ENCODE peak calls at places on chromosomes 6 and 20, in four cellular contexts. One of them, this sample, is unnamed.

GRCh38 chr6:154404791-154405400 is 48.3 kb upstream of the IPCEF1 start:
- DNase-seq in K562: no peak
- DNase-seq in transverse colon: no peak
- DNase-seq in GM12891: no peak
- DNase-seq in this sample: no peak

GRCh38 chr6:166486536-166486880 is 100.0 kb downstream of the RAMACL start:
- DNase-seq in transverse colon: no peak
- DNase-seq in GM12891: no peak
- DNase-seq in K562: no peak
- DNase-seq in this sample: no peak

GRCh38 chr6:112912351-112913101 is 565.4 kb downstream of the RFPL4B start:
- DNase-seq in K562: no peak
- DNase-seq in GM12891: no peak
- DNase-seq in transverse colon: no peak
- DNase-seq in this sample: no peak

GRCh38 chr6:111609827-111610526 is 4.3 kb upstream of the TRAF3IP2 start:
- DNase-seq in transverse colon: no peak
- DNase-seq in K562: no peak
- DNase-seq in GM12891: no peak
- DNase-seq in this sample: no peak

GRCh38 chr6:89818977-89819335 is 638 bp downstream of the MDN1 start:
- DNase-seq in K562: peak
- DNase-seq in transverse colon: peak
- DNase-seq in GM12891: no peak
- DNase-seq in this sample: no peak

GRCh38 chr20:62530643-62531032 is 54.8 kb upstream of the GATA5 start:
- DNase-seq in GM12891: no peak
- DNase-seq in K562: peak
- DNase-seq in transverse colon: no peak
- DNase-seq in this sample: no peak

GRCh38 chr6:90790696-90791095 is 203.8 kb upstream of the MAP3K7 start:
- DNase-seq in K562: no peak
- DNase-seq in transverse colon: no peak
- DNase-seq in GM12891: no peak
- DNase-seq in this sample: no peak

GRCh38 chr6:7899046-7899888 is 11.3 kb downstream of the TXNDC5 start:
- DNase-seq in K562: peak
- DNase-seq in transverse colon: peak
- DNase-seq in GM12891: no peak
- DNase-seq in this sample: no peak

GRCh38 chr20:3796477-3797225 is 541 bp downstream of the CDC25B start:
- DNase-seq in GM12891: no peak
- DNase-seq in transverse colon: no peak
- DNase-seq in K562: no peak
- DNase-seq in this sample: no peak

GRCh38 chr6:37791156-37791919 is 28.2 kb upstream of the ZFAND3 start:
- DNase-seq in GM12891: peak
- DNase-seq in transverse colon: peak
- DNase-seq in K562: peak
- DNase-seq in this sample: peak

GRCh38 chr6:46888578-46888977 is 33.2 kb downstream of the ADGRF5 start:
- DNase-seq in GM12891: no peak
- DNase-seq in transverse colon: no peak
- DNase-seq in K562: no peak
- DNase-seq in this sample: no peak

GRCh38 chr6:105851586-105851985 is 234.6 kb upstream of the PRDM1 start:
- DNase-seq in transverse colon: no peak
- DNase-seq in K562: no peak
- DNase-seq in GM12891: no peak
- DNase-seq in this sample: no peak

GRCh38 chr6:136290406-136291010 is 862 bp upstream of the BCLAF1 start:
- DNase-seq in transverse colon: peak
- DNase-seq in K562: peak
- DNase-seq in GM12891: peak
- DNase-seq in this sample: peak

GRCh38 chr20:40343390-40343789 is 345.6 kb downstream of the MAFB start:
- DNase-seq in K562: no peak
- DNase-seq in GM12891: no peak
- DNase-seq in transverse colon: no peak
- DNase-seq in this sample: no peak

GRCh38 chr6:74891358-74891811 is 314.5 kb downstream of the COL12A1 start:
- DNase-seq in K562: no peak
- DNase-seq in transverse colon: no peak
- DNase-seq in GM12891: no peak
- DNase-seq in this sample: no peak

GRCh38 chr20:38728237-38728761 is 4.0 kb downstream of the SLC32A1 start:
- DNase-seq in transverse colon: no peak
- DNase-seq in GM12891: no peak
- DNase-seq in K562: no peak
- DNase-seq in this sample: no peak

GRCh38 chr6:11785449-11785951 is 6.9 kb upstream of the ADTRP start:
- DNase-seq in K562: peak
- DNase-seq in GM12891: no peak
- DNase-seq in transverse colon: no peak
- DNase-seq in this sample: peak

GRCh38 chr20:48999890-49000870 is 45.9 kb upstream of the CSE1L start:
- DNase-seq in transverse colon: no peak
- DNase-seq in GM12891: no peak
- DNase-seq in K562: no peak
- DNase-seq in this sample: no peak

GRCh38 chr6:40599580-40599979 is 12.4 kb upstream of the LRFN2 start:
- DNase-seq in transverse colon: no peak
- DNase-seq in GM12891: no peak
- DNase-seq in K562: no peak
- DNase-seq in this sample: no peak
- TF ChIP-seq POLR2A in transverse colon: no peak
- TF ChIP-seq POLR2A in GM12891: no peak
- TF ChIP-seq POLR2A in K562: no peak
- TF ChIP-seq POLR2A in this sample: no peak

DNA sequence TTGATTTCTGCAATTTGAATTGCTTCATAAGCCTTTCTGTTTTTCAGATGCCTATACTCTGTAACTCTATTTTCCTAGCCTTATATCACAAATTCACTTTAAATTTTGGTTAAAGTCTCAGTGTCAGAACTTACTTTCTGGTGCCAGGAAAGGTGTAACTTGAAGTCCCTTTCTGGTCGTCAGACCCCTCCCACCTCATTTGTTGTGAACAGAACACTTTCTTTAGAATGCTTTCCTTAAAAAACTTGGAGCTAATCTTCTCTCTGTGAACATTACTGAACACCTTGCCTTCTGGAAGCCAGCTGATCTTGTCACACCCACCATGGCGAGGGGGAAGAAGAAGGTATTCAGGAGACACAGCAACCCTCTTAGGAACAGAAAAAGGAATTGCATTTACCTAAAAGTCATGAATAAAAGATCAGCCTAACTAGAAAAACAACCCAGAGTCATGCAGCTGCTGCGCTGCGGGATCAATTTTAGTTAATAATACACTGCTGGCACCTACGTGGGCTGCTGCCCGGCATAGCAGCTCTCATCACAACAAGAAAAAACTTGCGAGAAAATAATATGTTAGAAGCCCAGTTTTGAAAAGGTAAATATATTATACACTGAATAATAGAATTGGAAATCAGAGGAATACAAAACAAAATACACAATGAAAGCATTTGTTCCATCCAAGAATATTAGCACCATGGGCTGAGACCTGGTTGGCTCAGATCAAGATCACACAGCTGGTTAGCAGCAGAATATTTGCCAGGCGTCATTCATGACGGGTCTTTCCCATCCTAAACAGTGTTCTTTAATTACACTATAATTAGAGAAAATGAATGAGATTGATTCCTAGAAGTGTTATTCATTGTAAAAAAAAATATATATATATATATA is 5.7 kb upstream of the FAM217A start:
- DNase-seq in K562: no peak
- DNase-seq in transverse colon: no peak
- DNase-seq in GM12891: no peak
- DNase-seq in this sample: no peak
- TF ChIP-seq POLR2A in K562: no peak
- TF ChIP-seq POLR2A in transverse colon: no peak
- TF ChIP-seq POLR2A in GM12891: no peak
- TF ChIP-seq POLR2A in this sample: no peak

DNA sequence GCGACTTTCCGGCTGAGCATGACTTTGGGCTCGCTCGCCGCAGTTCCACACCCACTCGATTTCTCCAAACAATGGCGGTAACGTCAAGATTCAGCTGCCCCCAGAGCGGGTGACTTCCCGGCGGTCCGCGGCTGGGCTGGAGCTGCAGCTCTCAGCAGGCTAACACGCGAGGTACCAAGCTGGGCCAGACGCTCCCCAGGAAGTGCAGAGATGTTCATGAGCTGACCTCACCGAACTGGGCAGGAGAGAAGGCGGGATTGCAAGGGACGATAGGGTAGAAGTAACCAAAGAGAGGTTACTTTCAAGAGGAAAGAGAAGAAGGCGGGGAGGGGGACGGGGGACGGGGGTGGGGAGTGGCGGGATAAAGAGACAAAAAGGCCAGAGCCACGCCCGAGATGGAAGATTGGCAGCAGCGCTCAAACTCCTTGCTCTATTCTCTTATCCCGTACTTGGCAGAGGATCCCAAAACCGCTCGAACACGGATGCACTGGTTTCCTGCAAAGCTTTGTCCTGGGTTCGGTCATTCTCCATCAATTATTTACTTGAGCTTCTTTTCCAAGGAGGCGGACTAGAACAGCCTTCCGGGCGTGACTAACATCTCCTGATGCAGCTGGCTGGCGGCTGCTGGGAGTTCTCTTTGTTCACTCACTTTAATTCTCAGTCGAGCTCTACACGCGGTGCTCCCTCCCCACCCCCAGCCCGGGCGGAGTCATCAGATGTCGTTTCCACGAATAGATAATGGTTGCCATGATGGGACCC is at the start of gene MTCL3:
- DNase-seq in K562: no peak
- DNase-seq in transverse colon: no peak
- DNase-seq in GM12891: no peak
- DNase-seq in this sample: no peak
- TF ChIP-seq POLR2A in K562: no peak
- TF ChIP-seq POLR2A in transverse colon: no peak
- TF ChIP-seq POLR2A in GM12891: no peak
- TF ChIP-seq POLR2A in this sample: no peak

DNA sequence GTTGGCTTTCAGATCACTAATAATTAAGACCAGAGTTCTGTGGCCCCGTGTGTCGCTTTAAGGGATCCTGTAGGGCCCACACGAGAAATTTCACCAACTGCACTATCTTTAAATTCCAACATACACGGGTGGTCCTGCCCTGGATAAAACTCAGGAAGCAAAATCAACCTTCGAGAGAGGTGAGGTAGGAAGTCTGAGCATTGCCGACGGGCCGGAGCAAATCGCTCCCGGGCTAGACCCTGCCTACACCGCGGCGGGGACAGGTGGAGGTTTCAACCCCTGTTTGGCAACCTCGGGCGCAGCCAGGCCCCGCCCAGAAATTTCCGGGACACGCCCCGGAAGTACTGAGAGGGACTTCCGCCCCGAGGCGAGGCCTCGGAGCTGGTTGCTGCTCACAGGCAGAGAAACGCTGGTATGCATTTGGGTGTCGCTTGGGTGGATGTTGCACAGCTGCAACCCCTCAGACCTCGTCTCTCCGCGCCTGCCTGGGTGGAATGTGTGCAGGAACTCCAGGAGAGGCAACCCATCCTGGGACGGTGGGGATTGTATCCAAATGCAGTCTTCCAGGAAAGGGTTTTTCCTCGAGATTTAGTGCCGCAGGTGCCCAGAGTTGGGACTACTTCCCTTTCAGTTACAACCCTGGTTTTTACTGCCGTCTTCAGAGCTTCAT is 19.9 kb downstream of the ZKSCAN8 start:
- DNase-seq in transverse colon: peak
- DNase-seq in GM12891: peak
- DNase-seq in K562: peak
- DNase-seq in this sample: peak
- TF ChIP-seq POLR2A in transverse colon: peak
- TF ChIP-seq POLR2A in GM12891: peak
- TF ChIP-seq POLR2A in K562: peak
- TF ChIP-seq POLR2A in this sample: peak

DNA sequence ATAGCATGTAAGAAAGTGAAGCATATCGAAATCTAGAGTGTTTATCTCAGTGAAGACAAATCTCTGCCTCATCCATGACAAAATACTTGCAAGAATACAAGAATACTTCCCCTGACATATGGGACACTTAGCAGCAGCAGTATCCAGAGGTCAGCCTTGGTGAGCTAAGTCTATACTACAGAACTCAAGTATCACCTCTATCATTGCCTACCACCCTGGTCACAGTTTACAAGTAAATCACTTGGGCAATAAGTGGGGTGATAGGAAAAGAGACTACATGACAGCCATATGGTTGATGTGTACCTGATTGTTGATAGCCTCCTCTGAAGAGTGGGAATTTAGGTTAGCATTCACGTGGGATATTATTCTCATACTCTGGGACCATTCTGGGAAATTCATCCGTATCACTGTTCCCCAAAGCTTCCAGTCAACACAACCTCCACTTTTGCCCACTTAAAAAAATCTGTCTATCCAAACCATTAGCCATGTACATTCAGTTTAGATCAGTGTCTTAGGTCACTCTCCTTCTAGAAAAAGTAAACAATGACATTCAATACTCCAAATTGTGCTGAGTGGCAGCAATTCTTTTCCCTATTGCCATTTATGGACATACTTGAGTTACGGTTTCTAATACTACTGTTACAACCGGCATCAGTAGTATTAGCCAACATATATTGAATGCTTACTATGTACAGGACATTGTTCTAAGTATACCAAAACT is 118.2 kb upstream of the PRSS16 start:
- DNase-seq in GM12891: no peak
- DNase-seq in K562: no peak
- DNase-seq in transverse colon: no peak
- DNase-seq in this sample: no peak
- TF ChIP-seq POLR2A in GM12891: no peak
- TF ChIP-seq POLR2A in K562: peak
- TF ChIP-seq POLR2A in transverse colon: no peak
- TF ChIP-seq POLR2A in this sample: no peak

This sample was measured in GM12892.